ENCODE peak calls at places on chromosome 3, in ten cellular contexts. K, I, X, M, J, E, A, C, S and Q are unnamed samples.

GRCh38 chr3:155281892-155282291 is 11.6 kb downstream of the STRIT1 start:
- DNase-seq in K (no peak), I (no peak), X (no peak), M (no peak), J (no peak), E (no peak), A (no peak), C (no peak), S (no peak), Q (no peak)

GRCh38 chr3:189119947-189120346 is 51.8 kb upstream of the TPRG1 start:
- DNase-seq in K (no peak), I (no peak), X (no peak), M (no peak), J (no peak), E (no peak), A (no peak), C (no peak), S (no peak), Q (no peak)

GRCh38 chr3:36546196-36546595 is 165.9 kb downstream of the STAC start:
- DNase-seq in K (no peak), I (no peak), X (no peak), M (no peak), J (no peak), E (no peak), A (no peak), C (no peak), S (no peak), Q (no peak)

GRCh38 chr3:153970735-153971347 is 150.3 kb upstream of the ARHGEF26 start:
- DNase-seq in K (peak; percentile 9), I (no peak), X (no peak), M (no peak), J (no peak), E (no peak), A (no peak), C (no peak), S (no peak), Q (no peak)

GRCh38 chr3:45601156-45601555 is 6.6 kb downstream of the LIMD1 start:
- DNase-seq in K (no peak), I (no peak), X (no peak), M (no peak), J (no peak), E (no peak), A (no peak), C (no peak), S (no peak), Q (no peak)

GRCh38 chr3:140011086-140011485 is 76.1 kb downstream of the CLSTN2 start:
- DNase-seq in K (no peak), I (no peak), X (no peak), M (no peak), J (no peak), E (no peak), A (no peak), C (no peak), S (no peak), Q (no peak)

GRCh38 chr3:72997421-72997961 is 880 bp downstream of the PPP4R2 start:
- DNase-seq in K (no peak), I (no peak), X (peak; percentile 70), M (no peak), J (peak; percentile 51), E (no peak), A (peak; percentile 49), C (peak; percentile 65), S (peak; percentile 17), Q (peak; percentile 59)

GRCh38 chr3:59212128-59212764 is 162.4 kb upstream of the CFAP20DC start:
- DNase-seq in K (peak; percentile 3), I (no peak), X (peak; percentile 26), M (peak; percentile 9), J (peak; percentile 49), E (no peak), A (no peak), C (peak; percentile 62), S (peak; percentile 19), Q (peak; percentile 33)